ENCODE peak calls at places on chromosomes 11 and 22, in ten cellular contexts. S, F, W, V, A, R, L, U, T and M are unnamed samples.

GRCh38 chr11:35418847-35419712 is at the start of gene SLC1A2:
- DNase-seq in F (no peak), V (no peak), L (no peak), U (no peak), R (peak; percentile 20), S (peak; percentile 78), W (no peak), A (peak; percentile 71), T (no peak), M (no peak)

GRCh38 chr22:29112680-29113079 is 39.8 kb downstream of the KREMEN1 start:
- DNase-seq in V (no peak), U (no peak), A (no peak), F (no peak), T (no peak), R (no peak), W (no peak), L (no peak), S (no peak), M (no peak)

GRCh38 chr11:3823762-3824506 is 15.6 kb downstream of the PGAP2 start:
- DNase-seq in F (no peak), V (no peak), A (no peak), T (no peak), R (no peak), S (no peak), W (no peak), U (no peak), L (no peak), M (no peak)

GRCh38 chr11:105670811-105671210 is 60.9 kb downstream of the GRIA4 start:
- DNase-seq in U (no peak), S (no peak), T (no peak), A (no peak), F (no peak), R (no peak), V (peak; percentile 13), W (no peak), L (no peak), M (peak; percentile 8)

GRCh38 chr22:39946571-39947407 is 13.4 kb upstream of the TMA7B start:
- DNase-seq in W (no peak), S (peak; percentile 33), L (no peak), R (no peak), F (peak; percentile 12), A (no peak), T (no peak), U (peak; percentile 79), V (no peak), M (peak; percentile 38)

GRCh38 chr11:71311928-71312510 is 59.6 kb upstream of the SHANK2 start:
- DNase-seq in R (no peak), A (no peak), V (no peak), U (no peak), T (no peak), F (no peak), S (no peak), W (no peak), L (no peak), M (no peak)

GRCh38 chr22:47065756-47066615 is 303.5 kb downstream of the TBC1D22A start:
- DNase-seq in L (no peak), R (no peak), A (no peak), U (no peak), F (peak; percentile 52), V (no peak), T (no peak), S (no peak), W (no peak), M (no peak)

GRCh38 chr11:94149435-94149834 is 20.8 kb downstream of the PANX1 start:
- DNase-seq in F (peak; percentile 93), R (no peak), T (no peak), U (no peak), V (no peak), L (no peak), W (no peak), S (no peak), A (no peak), M (no peak)

GRCh38 chr11:924406-925157 is 1.1 kb upstream of the AP2A2 start:
- DNase-seq in R (no peak), A (no peak), F (no peak), S (peak; percentile 60), U (no peak), V (no peak), T (no peak), L (no peak), W (no peak), M (no peak)

GRCh38 chr22:29799217-29799680 is 32.1 kb downstream of the UQCR10 start:
- DNase-seq in R (peak; percentile 87), U (peak; percentile 74), A (no peak), F (peak; percentile 88), T (no peak), L (no peak), W (peak; percentile 90), S (peak; percentile 71), V (peak; percentile 58), M (peak; percentile 97)

GRCh38 chr11:15603208-15603607 is 488.5 kb downstream of the INSC start:
- DNase-seq in F (no peak), V (no peak), R (no peak), U (no peak), L (no peak), A (no peak), S (no peak), W (no peak), T (no peak), M (no peak)

GRCh38 chr11:15609445-15609844 is 494.7 kb downstream of the INSC start:
- DNase-seq in L (no peak), T (no peak), S (no peak), A (no peak), W (no peak), F (no peak), U (no peak), R (no peak), V (no peak), M (no peak)

GRCh38 chr11:15605094-15605493 is 490.4 kb downstream of the INSC start:
- DNase-seq in S (no peak), F (no peak), R (no peak), V (no peak), A (no peak), W (no peak), L (no peak), U (no peak), T (no peak), M (no peak)

GRCh38 chr11:15602779-15603178 is 488.1 kb downstream of the INSC start:
- DNase-seq in T (no peak), A (no peak), W (no peak), F (no peak), R (no peak), L (no peak), U (no peak), V (no peak), S (no peak), M (no peak)

GRCh38 chr11:15607361-15608036 is 492.8 kb downstream of the INSC start:
- DNase-seq in T (no peak), F (no peak), R (no peak), U (no peak), S (no peak), W (no peak), L (no peak), A (no peak), V (no peak), M (no peak)
- TF ChIP-seq MAX in T (no peak), F (no peak), R (no peak), U (no peak), S (no peak), W (no peak), L (no peak), A (no peak), V (no peak), M (no peak)

DNA sequence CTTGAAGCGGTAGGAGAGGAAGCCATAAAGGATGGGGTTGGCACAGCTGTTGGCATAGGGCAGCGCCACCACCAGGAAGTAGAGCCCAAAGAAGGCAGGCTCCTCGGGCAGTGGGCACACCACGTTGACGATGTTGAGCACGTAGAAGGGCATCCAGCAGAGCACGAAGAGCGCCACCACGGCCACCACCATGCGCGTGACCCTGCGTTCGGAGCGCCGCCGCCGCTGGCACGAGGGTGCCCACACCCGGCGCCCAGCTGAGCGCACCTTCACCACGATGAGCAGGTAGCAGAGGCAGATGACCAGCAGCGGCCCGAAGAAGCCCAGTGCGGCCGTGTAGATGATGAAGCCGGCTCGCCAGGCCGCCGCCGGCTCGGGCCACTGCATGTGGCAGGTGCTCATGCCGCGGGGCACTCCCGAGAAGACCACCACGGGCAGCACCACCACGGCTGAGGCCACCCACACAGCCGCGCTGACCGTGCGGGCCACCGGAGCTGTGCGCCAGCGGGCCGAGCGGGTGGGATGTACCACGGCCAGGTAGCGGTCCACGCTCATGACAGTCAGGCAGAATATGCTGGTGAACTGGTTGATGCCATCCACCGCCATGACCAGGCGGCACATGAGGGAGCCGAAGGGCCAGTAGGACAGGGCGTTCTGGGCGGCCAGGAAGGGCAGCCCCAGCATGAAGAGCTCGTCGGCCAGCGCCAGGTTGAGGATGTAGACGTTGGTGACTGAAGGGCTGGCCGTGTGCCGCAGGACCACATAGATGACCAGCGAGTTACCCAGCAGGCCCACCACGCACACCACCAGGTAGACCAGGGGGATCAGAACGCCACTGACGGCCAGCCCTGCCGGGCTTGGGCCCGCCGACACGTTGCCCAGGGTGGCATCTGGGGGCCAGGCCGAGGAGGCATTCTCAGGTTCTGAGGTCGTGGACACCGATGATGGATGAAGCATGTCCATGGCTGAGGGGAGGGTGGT is 5.1 kb downstream of the SSTR3 start:
- DNase-seq in W (no peak), L (no peak), A (no peak), U (no peak), T (no peak), F (no peak), V (no peak), S (no peak), R (no peak), M (no peak)
- TF ChIP-seq MAX in W (no peak), L (no peak), A (no peak), U (no peak), T (no peak), F (no peak), V (no peak), S (no peak), R (no peak), M (no peak)

DNA sequence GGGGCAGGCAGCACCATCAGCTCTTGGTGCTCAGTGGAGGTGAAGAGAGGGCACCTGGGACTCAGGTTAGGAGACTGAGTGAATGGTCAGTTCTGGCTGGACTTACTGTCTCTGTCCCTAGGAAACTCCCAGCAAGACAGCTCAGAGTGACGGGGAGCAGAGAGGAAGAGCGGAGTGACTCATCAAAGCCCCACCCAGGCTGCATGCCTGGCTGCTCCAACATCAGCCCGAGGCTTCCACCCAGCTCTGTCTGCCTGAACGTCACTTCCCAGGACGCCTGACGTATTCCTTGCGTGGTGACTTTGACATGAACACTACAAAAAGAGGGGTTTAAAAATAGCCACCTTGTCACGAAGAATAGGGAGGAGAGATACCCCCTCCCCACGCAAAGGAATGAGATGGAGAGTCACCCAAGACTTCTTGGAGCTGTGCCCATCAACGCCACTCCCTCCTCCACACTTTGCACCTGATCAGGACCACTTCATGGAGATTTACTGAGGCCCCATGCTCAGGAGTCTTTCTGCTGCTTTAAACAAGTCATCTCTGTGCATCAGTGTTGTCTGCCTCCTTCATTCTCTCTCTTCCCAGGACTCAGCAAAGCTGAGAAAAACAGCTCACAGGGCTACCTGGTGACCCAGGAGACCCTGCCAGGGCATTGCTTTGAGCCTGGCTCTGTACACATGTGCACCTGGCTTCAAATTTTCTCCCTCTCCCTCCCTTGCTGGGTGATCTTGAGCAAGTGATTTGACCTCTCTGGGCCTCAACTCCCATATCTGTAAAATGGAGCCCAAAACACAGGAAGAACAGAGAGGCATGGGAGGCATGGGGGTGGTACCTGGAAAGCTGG is 83.1 kb downstream of the MN1 start:
- DNase-seq in S (peak; percentile 54), W (peak; percentile 25), A (no peak), R (peak; percentile 95), T (no peak), U (peak; percentile 80), L (no peak), V (peak; percentile 87), F (peak; percentile 78), M (peak; percentile 32)
- TF ChIP-seq MAX in S (peak; percentile 78), W (no peak), A (no peak), R (peak; percentile 59), T (no peak), U (no peak), L (no peak), V (peak; percentile 62), F (no peak), M (no peak)

GRCh38 chr22:44037519-44038370 is 13.6 kb downstream of the PARVB start:
- DNase-seq in R (peak; percentile 84), S (no peak), A (no peak), W (no peak), L (no peak), U (no peak), F (peak; percentile 85), V (peak; percentile 69), T (no peak), M (no peak)
- TF ChIP-seq MAX in R (peak; percentile 41), S (no peak), A (no peak), W (no peak), L (no peak), U (no peak), F (no peak), V (peak; percentile 66), T (no peak), M (no peak)